ENCODE peak calls at places on chromosome 9, in eight cellular contexts. K is A549, G is WERI-Rb-1, I is AG09309, H is astrocyte of the cerebellum, X is astrocyte of the spinal cord, Z is cardiac fibroblast, M is sigmoid colon. U is an unnamed sample.

GRCh38 chr9:18857334-18857733 is 175.7 kb downstream of the SAXO1 start:
- DNase-seq in K (no peak), G (no peak), I (no peak), H (no peak), X (no peak), Z (no peak), M (no peak), U (no peak)

GRCh38 chr9:116060631-116061030 is 93.0 kb upstream of the PAPPA start:
- DNase-seq in K (peak), G (no peak), I (no peak), H (no peak), X (no peak), Z (no peak), M (no peak), U (no peak)

GRCh38 chr9:113903514-113904077 is 27.5 kb downstream of the ZNF618 start:
- DNase-seq in K (no peak), G (no peak), I (no peak), H (no peak), X (no peak), Z (peak), M (no peak), U (no peak)

GRCh38 chr9:107539427-107540154 is 50.0 kb upstream of the KLF4 start:
- DNase-seq in K (no peak), G (no peak), I (no peak), H (no peak), X (no peak), Z (no peak), M (peak), U (peak)

GRCh38 chr9:111828193-111828592 is 33.5 kb upstream of the SHOC1 start:
- DNase-seq in K (peak), G (no peak), I (no peak), H (no peak), X (no peak), Z (peak), M (no peak), U (peak)

GRCh38 chr9:124358617-124359016 is 56.6 kb downstream of the PSMB7 start:
- DNase-seq in K (no peak), G (no peak), I (no peak), H (no peak), X (no peak), Z (no peak), M (no peak), U (no peak)

GRCh38 chr9:124770359-124771020 is 621 bp downstream of the NR6A1 start:
- DNase-seq in K (peak), G (peak), I (no peak), H (no peak), X (no peak), Z (no peak), M (peak), U (no peak)

GRCh38 chr9:14793389-14793788 is 70.9 kb upstream of the CER1 start:
- DNase-seq in K (no peak), G (no peak), I (no peak), H (no peak), X (no peak), Z (no peak), M (no peak), U (no peak)

GRCh38 chr9:18194316-18194715 is 279.6 kb upstream of the ADAMTSL1 start:
- DNase-seq in K (no peak), G (no peak), I (no peak), H (no peak), X (no peak), Z (peak), M (no peak), U (no peak)

GRCh38 chr9:31210982-31211570 is 1173.4 kb upstream of the ACO1 start:
- DNase-seq in K (peak), G (peak), I (no peak), H (no peak), X (no peak), Z (peak), M (no peak), U (no peak)

GRCh38 chr9:24602687-24603352 is 57.1 kb upstream of the IZUMO3 start:
- DNase-seq in K (no peak), G (no peak), I (no peak), H (peak), X (peak), Z (no peak), M (no peak), U (peak)

GRCh38 chr9:113617550-113617949 is 154.0 kb downstream of the RGS3 start:
- DNase-seq in K (no peak), G (no peak), I (no peak), H (no peak), X (no peak), Z (no peak), M (peak), U (no peak)

GRCh38 chr9:120985759-120986353 is 59.3 kb upstream of the TRAF1 start:
- DNase-seq in K (peak), G (peak), I (peak), H (peak), X (peak), Z (peak), M (no peak), U (peak)

GRCh38 chr9:130187523-130187846 is 15.3 kb downstream of the NCS1 start:
- DNase-seq in K (no peak), G (no peak), I (no peak), H (no peak), X (no peak), Z (no peak), M (no peak), U (no peak)
- H3K4me3 ChIP-seq in K (peak), G (no peak), I (no peak), H (no peak), X (no peak), Z (no peak), M (peak), U (no peak)

DNA sequence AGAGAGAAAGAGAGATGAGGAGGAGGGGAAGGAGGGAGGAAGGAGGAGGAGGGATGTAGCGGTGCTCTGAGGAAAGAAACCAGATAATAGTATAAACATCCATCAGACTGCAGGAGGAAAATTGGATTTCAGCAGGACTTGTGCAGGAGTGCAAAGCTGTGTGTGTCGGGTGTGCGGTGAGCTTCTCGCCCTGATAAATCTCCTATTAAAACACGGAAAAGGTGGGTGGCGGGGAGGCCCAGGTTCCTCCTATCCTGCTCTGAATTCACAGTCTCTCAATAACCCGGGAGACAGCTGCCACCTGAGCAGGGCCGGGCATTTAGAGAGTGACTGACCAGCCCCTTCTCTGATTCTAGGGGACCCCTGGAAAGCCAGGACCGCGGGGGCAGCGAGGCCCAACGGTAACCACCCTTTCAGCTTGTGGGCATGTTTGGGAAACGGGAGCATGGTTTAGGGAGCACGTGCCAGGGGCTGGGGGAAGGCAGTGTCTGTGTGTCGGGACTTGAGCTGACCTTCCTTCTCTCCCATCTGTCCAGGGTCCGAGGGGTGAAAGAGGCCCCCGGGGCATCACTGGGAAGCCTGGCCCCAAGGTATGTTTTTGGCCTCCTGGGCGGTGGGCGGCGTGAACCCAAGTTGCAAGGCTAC is 85.8 kb upstream of the FCN2 start:
- DNase-seq in K (no peak), G (no peak), I (no peak), H (no peak), X (no peak), Z (no peak), M (no peak), U (no peak)
- TF ChIP-seq CTCF in K (no peak), G (no peak), I (no peak), H (no peak), X (no peak), Z (no peak), M (no peak), U (no peak)

GRCh38 chr9:1995084-1995483 is 20.1 kb upstream of the SMARCA2 start:
- DNase-seq in K (no peak), G (no peak), I (no peak), H (no peak), X (no peak), Z (no peak), M (no peak), U (no peak)
- H3K4me3 ChIP-seq in K (no peak), G (no peak), I (no peak), H (no peak), X (no peak), Z (no peak), M (no peak), U (no peak)

DNA sequence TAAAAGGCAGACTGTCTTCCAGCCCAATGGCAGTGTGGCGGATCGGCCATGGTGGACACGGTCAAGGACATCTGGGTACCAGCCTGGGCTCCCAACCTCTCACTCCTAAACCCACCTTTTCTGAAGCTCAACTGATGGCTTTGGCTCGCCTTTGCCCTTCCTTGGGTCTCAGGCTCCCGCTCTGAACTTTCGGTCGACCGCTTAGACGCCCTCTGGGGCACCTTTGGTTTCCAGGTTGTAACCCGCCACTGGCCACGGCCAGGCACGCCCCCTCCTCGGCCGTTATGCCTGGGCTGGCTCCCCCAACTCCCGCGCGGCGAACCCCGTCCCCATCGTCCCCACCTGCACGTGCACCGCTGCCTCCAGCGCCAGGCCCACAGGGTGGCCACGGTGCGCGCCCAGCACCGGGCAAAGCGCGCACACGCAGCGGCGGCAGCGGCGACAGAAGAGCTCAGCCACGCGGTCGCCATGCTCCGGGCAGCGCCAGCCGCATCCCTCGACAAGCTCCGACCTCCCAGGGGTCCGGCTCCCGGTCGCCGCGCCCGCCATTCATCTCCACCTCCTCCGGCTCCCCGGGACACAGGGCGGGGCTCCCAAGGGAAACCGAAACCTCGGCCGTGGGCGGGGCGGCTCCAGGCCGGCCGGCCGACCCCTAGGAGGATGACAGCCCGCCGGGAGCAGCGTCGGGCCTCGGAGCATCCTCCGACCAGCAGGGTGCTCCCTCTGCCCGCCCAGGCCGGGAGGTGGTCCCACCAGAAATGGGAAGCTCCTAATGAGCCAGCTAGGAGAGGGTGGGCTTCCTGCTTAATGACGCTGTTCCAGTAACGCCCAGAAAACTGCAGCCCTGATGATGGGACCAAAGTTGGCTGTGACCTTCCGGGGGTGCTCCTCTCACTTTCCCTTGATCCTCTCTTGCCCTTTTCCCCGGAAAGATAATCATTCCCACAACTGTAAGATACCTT is at the start of gene TRIM14:
- DNase-seq in K (peak), G (peak), I (no peak), H (no peak), X (peak), Z (peak), M (peak), U (peak)
- TF ChIP-seq CTCF in K (peak), G (peak), I (peak), H (no peak), X (no peak), Z (peak), M (no peak), U (no peak)

DNA sequence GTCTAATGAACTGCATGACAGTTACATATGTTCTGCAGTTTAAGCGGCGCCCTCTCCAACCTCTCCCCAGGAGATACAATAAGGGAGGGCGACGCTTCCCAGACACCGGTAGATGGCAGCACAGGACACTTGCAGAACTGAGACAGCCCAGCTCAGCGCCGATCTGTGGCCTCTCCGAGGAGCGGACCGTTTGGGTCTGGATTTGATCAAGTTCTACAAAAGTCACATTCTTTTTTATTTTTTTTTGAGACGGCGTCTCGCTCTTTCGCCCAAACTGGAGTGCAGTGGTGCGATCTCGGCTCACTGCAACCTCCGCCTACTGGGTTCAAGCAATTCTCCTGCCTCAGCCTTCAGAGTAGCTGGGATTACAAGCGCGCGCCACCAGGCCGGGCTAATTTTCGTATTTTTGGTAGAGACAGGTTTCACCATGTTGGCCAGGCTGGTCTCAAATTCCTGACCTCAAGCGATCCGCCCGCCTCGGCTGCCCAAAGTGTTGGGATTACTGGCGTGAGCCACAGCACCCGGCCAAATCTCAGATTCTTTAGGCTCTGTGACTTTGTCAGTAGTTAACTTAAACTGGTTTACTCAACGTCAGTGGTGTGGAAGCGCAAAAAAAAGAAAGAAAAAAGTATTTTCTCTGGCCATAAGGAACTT is 1.4 kb upstream of the ATOSB start:
- DNase-seq in K (peak), G (peak), I (peak), H (peak), X (peak), Z (peak), M (peak), U (peak)
- H3K4me3 ChIP-seq in K (peak), G (peak), I (peak), H (peak), X (peak), Z (peak), M (no peak), U (peak)

GRCh38 chr9:134303601-134304000 is 22.7 kb upstream of the RXRA start:
- DNase-seq in K (no peak), G (no peak), I (no peak), H (no peak), X (no peak), Z (no peak), M (no peak), U (no peak)

GRCh38 chr9:134299883-134300282 is 26.4 kb upstream of the RXRA start:
- DNase-seq in K (no peak), G (no peak), I (no peak), H (no peak), X (no peak), Z (no peak), M (no peak), U (peak)

GRCh38 chr9:134302130-134302817 is 24.0 kb upstream of the RXRA start:
- DNase-seq in K (no peak), G (no peak), I (no peak), H (no peak), X (no peak), Z (no peak), M (no peak), U (no peak)

GRCh38 chr9:134299068-134299467 is 27.2 kb upstream of the RXRA start:
- DNase-seq in K (no peak), G (no peak), I (no peak), H (no peak), X (no peak), Z (no peak), M (no peak), U (no peak)

GRCh38 chr9:134301387-134302129 is 24.7 kb upstream of the RXRA start:
- DNase-seq in K (no peak), G (no peak), I (no peak), H (no peak), X (no peak), Z (no peak), M (no peak), U (peak)
- TF ChIP-seq CTCF in K (no peak), G (no peak), I (no peak), H (no peak), X (no peak), Z (no peak), M (no peak), U (no peak)

DNA sequence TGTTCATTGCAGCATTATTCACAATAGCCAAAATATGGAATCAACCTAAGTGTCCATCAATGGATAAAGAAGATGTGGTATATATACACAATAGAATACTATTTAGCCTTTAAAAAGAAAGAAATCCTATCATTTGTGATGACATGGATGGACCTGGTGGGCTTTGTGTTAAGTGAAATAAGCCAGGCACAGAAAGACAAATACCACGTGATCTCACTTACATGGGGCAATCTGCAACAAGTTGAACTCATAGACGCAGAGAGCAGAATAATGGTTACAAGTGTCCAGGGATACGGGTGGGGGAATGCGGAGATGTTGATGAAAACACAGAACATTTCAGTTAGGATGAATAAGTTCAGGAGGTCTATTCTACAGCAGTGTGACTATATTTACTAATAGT is 66.4 kb upstream of the ALDH1B1 start:
- DNase-seq in K (no peak), G (no peak), I (no peak), H (no peak), X (no peak), Z (no peak), M (no peak), U (no peak)
- H3K4me3 ChIP-seq in K (no peak), G (no peak), I (no peak), H (no peak), X (no peak), Z (no peak), M (no peak), U (no peak)